ENCODE peak calls at places on chromosomes 3 and 15, in five cellular contexts. One of them, this sample, is unnamed.

GRCh38 chr3:120198305-120198878 is 86.6 kb downstream of the GPR156 start:
- DNase-seq in left ventricle myocardium inferior: no peak
- DNase-seq in uterus: no peak
- DNase-seq in heart left ventricle: no peak
- DNase-seq in body of pancreas: no peak
- DNase-seq in this sample: peak

GRCh38 chr3:169662215-169663070 is 1.1 kb downstream of the MECOM start:
- DNase-seq in left ventricle myocardium inferior: peak
- DNase-seq in uterus: peak
- DNase-seq in heart left ventricle: peak
- DNase-seq in body of pancreas: peak
- DNase-seq in this sample: peak

GRCh38 chr3:81871358-81872152 is 110.1 kb upstream of the GBE1 start:
- DNase-seq in left ventricle myocardium inferior: no peak
- DNase-seq in uterus: no peak
- DNase-seq in heart left ventricle: no peak
- DNase-seq in body of pancreas: no peak
- DNase-seq in this sample: no peak

GRCh38 chr3:176789281-176789705 is 408.0 kb downstream of the TBL1XR1 start:
- DNase-seq in left ventricle myocardium inferior: no peak
- DNase-seq in uterus: no peak
- DNase-seq in heart left ventricle: no peak
- DNase-seq in body of pancreas: no peak
- DNase-seq in this sample: no peak

GRCh38 chr15:82093774-82094211 is 48.0 kb upstream of the MEX3B start:
- DNase-seq in left ventricle myocardium inferior: no peak
- DNase-seq in uterus: no peak
- DNase-seq in heart left ventricle: no peak
- DNase-seq in body of pancreas: no peak
- DNase-seq in this sample: no peak

GRCh38 chr15:65414841-65415621 is 7.7 kb downstream of the IGDCC4 start:
- DNase-seq in left ventricle myocardium inferior: peak
- DNase-seq in uterus: peak
- DNase-seq in heart left ventricle: no peak
- DNase-seq in body of pancreas: peak
- DNase-seq in this sample: no peak

GRCh38 chr3:27171113-27171512 is 198.1 kb downstream of the NEK10 start:
- DNase-seq in left ventricle myocardium inferior: no peak
- DNase-seq in uterus: no peak
- DNase-seq in heart left ventricle: no peak
- DNase-seq in body of pancreas: no peak
- DNase-seq in this sample: no peak

GRCh38 chr3:22729981-22730380 is 473.1 kb upstream of the UBE2E2 start:
- DNase-seq in left ventricle myocardium inferior: no peak
- DNase-seq in uterus: no peak
- DNase-seq in heart left ventricle: no peak
- DNase-seq in body of pancreas: no peak
- DNase-seq in this sample: peak

GRCh38 chr3:60469481-60469880 is 781.8 kb downstream of the FHIT start:
- DNase-seq in left ventricle myocardium inferior: no peak
- DNase-seq in uterus: no peak
- DNase-seq in heart left ventricle: no peak
- DNase-seq in body of pancreas: no peak
- DNase-seq in this sample: no peak

GRCh38 chr15:77864211-77865105 is 213.1 kb downstream of the TBC1D2B start:
- DNase-seq in left ventricle myocardium inferior: no peak
- DNase-seq in uterus: peak
- DNase-seq in heart left ventricle: no peak
- DNase-seq in body of pancreas: peak
- DNase-seq in this sample: no peak

GRCh38 chr3:32420138-32420981 is 28.7 kb downstream of the CMTM7 start:
- DNase-seq in left ventricle myocardium inferior: no peak
- DNase-seq in uterus: no peak
- DNase-seq in heart left ventricle: no peak
- DNase-seq in body of pancreas: peak
- DNase-seq in this sample: peak

GRCh38 chr3:88828466-88828865 is 279.0 kb upstream of the EPHA3 start:
- DNase-seq in left ventricle myocardium inferior: no peak
- DNase-seq in uterus: no peak
- DNase-seq in heart left ventricle: no peak
- DNase-seq in body of pancreas: no peak
- DNase-seq in this sample: no peak

GRCh38 chr3:23146163-23146562 is 57.0 kb upstream of the UBE2E2 start:
- DNase-seq in left ventricle myocardium inferior: no peak
- DNase-seq in uterus: no peak
- DNase-seq in heart left ventricle: no peak
- DNase-seq in body of pancreas: no peak
- DNase-seq in this sample: no peak

GRCh38 chr3:184015381-184016019 is 2.2 kb downstream of the ABCC5 start:
- DNase-seq in left ventricle myocardium inferior: no peak
- DNase-seq in uterus: no peak
- DNase-seq in heart left ventricle: peak
- DNase-seq in body of pancreas: no peak
- DNase-seq in this sample: no peak

GRCh38 chr3:110178965-110179364 is 841.6 kb upstream of the DPPA4 start:
- DNase-seq in left ventricle myocardium inferior: no peak
- DNase-seq in uterus: no peak
- DNase-seq in heart left ventricle: no peak
- DNase-seq in body of pancreas: no peak
- DNase-seq in this sample: no peak

GRCh38 chr3:170585937-170586310 is at the start of gene SLC7A14:
- DNase-seq in left ventricle myocardium inferior: no peak
- DNase-seq in uterus: no peak
- DNase-seq in heart left ventricle: no peak
- DNase-seq in body of pancreas: no peak
- DNase-seq in this sample: no peak

GRCh38 chr15:47987908-47988532 is 132.8 kb upstream of the SLC24A5 start:
- DNase-seq in left ventricle myocardium inferior: no peak
- DNase-seq in uterus: no peak
- DNase-seq in heart left ventricle: no peak
- DNase-seq in body of pancreas: peak
- DNase-seq in this sample: peak

GRCh38 chr3:50577348-50577747 is 8.0 kb downstream of the HEMK1 start:
- DNase-seq in left ventricle myocardium inferior: no peak
- DNase-seq in uterus: no peak
- DNase-seq in heart left ventricle: no peak
- DNase-seq in body of pancreas: no peak
- DNase-seq in this sample: no peak

GRCh38 chr3:125154110-125154509 is 58.4 kb downstream of the SLC12A8 start:
- DNase-seq in left ventricle myocardium inferior: no peak
- DNase-seq in uterus: no peak
- DNase-seq in heart left ventricle: no peak
- DNase-seq in body of pancreas: no peak
- DNase-seq in this sample: no peak
- TF ChIP-seq CTCF in left ventricle myocardium inferior: no peak
- TF ChIP-seq CTCF in uterus: no peak
- TF ChIP-seq CTCF in heart left ventricle: no peak
- TF ChIP-seq CTCF in body of pancreas: no peak
- TF ChIP-seq CTCF in this sample: no peak

DNA sequence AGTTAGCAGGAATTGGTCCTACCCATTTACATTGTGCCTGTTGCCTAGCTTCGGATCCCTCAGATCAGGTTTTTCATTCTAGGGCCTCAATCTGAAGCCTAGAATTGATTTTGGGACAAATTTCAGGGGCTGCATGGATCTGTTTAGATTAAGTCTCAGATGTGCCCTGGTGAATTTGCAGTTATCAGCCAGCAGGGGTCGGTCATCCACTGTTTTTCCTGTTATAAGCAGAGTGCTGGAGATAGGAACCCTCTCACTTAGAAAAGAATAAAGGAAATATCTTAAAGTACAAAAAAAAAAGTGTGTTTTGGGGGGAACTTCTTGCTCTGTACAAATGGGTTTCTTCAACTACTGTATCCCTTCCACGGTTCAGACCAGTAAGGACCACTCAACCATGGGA is 212.5 kb downstream of the BCHE start:
- DNase-seq in left ventricle myocardium inferior: no peak
- DNase-seq in uterus: no peak
- DNase-seq in heart left ventricle: no peak
- DNase-seq in body of pancreas: no peak
- DNase-seq in this sample: no peak
- TF ChIP-seq CTCF in left ventricle myocardium inferior: no peak
- TF ChIP-seq CTCF in uterus: no peak
- TF ChIP-seq CTCF in heart left ventricle: no peak
- TF ChIP-seq CTCF in body of pancreas: no peak
- TF ChIP-seq CTCF in this sample: peak

GRCh38 chr15:67823371-67824156 is 1.7 kb upstream of the SKOR1 start:
- DNase-seq in left ventricle myocardium inferior: no peak
- DNase-seq in uterus: no peak
- DNase-seq in heart left ventricle: peak
- DNase-seq in body of pancreas: no peak
- DNase-seq in this sample: no peak

GRCh38 chr15:67822537-67823370 is 2.6 kb upstream of the SKOR1 start:
- DNase-seq in left ventricle myocardium inferior: no peak
- DNase-seq in uterus: no peak
- DNase-seq in heart left ventricle: peak
- DNase-seq in body of pancreas: no peak
- DNase-seq in this sample: no peak

GRCh38 chr15:67820147-67820991 is 4.9 kb upstream of the SKOR1 start:
- DNase-seq in left ventricle myocardium inferior: no peak
- DNase-seq in uterus: no peak
- DNase-seq in heart left ventricle: no peak
- DNase-seq in body of pancreas: no peak
- DNase-seq in this sample: no peak

GRCh38 chr15:67820992-67821783 is 4.1 kb upstream of the SKOR1 start:
- DNase-seq in left ventricle myocardium inferior: peak
- DNase-seq in uterus: peak
- DNase-seq in heart left ventricle: peak
- DNase-seq in body of pancreas: peak
- DNase-seq in this sample: no peak

DNA sequence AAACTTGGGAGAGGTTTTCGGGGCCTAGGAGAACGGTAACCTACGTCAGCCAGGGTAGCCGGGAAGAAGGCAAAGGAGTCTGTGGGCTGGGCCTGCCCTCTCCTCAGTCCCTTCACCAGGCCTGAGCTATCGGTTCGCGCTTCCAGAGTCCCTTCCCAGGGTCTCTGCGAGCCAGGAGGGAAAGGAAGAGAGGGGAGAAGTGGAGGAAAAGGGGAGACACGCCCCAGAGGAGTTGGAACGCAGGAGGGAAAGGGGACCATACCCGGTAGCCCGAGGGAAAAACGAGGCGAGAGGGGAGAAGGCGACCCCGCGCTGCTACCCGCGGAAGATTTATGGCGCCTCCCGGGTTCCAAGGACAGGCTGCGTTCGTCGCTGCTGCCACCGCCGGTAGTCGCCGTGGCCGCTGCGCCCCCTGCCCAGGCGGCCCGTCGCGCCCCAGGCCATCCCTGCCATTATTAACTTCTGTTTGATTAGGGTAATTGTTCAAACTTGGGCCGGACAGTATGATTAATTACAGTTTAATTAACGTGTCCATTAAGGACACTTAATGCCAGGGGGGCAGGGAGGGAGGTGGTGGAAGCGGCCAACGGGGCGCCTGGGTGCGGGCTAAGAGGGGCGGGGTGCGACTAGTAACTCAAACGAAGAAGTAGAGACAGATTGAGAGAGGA is 3.4 kb upstream of the SKOR1 start:
- DNase-seq in left ventricle myocardium inferior: no peak
- DNase-seq in uterus: no peak
- DNase-seq in heart left ventricle: peak
- DNase-seq in body of pancreas: no peak
- DNase-seq in this sample: no peak
- TF ChIP-seq CTCF in left ventricle myocardium inferior: no peak
- TF ChIP-seq CTCF in uterus: no peak
- TF ChIP-seq CTCF in heart left ventricle: no peak
- TF ChIP-seq CTCF in body of pancreas: no peak
- TF ChIP-seq CTCF in this sample: no peak

GRCh38 chr15:95850837-95851236 is 479.7 kb upstream of the NR2F2 start:
- DNase-seq in left ventricle myocardium inferior: no peak
- DNase-seq in uterus: no peak
- DNase-seq in heart left ventricle: no peak
- DNase-seq in body of pancreas: no peak
- DNase-seq in this sample: no peak
- TF ChIP-seq CTCF in left ventricle myocardium inferior: no peak
- TF ChIP-seq CTCF in uterus: no peak
- TF ChIP-seq CTCF in heart left ventricle: no peak
- TF ChIP-seq CTCF in body of pancreas: no peak
- TF ChIP-seq CTCF in this sample: no peak

GRCh38 chr3:126213376-126214044 is 33.1 kb upstream of the ALDH1L1 start:
- DNase-seq in left ventricle myocardium inferior: no peak
- DNase-seq in uterus: peak
- DNase-seq in heart left ventricle: no peak
- DNase-seq in body of pancreas: no peak
- DNase-seq in this sample: no peak

GRCh38 chr3:126212250-126212628 is 31.9 kb upstream of the ALDH1L1 start:
- DNase-seq in left ventricle myocardium inferior: no peak
- DNase-seq in uterus: no peak
- DNase-seq in heart left ventricle: no peak
- DNase-seq in body of pancreas: no peak
- DNase-seq in this sample: no peak

GRCh38 chr3:126211569-126211968 is 31.2 kb upstream of the ALDH1L1 start:
- DNase-seq in left ventricle myocardium inferior: no peak
- DNase-seq in uterus: no peak
- DNase-seq in heart left ventricle: no peak
- DNase-seq in body of pancreas: no peak
- DNase-seq in this sample: peak

GRCh38 chr3:126209741-126210140 is 29.4 kb upstream of the ALDH1L1 start:
- DNase-seq in left ventricle myocardium inferior: no peak
- DNase-seq in uterus: no peak
- DNase-seq in heart left ventricle: no peak
- DNase-seq in body of pancreas: no peak
- DNase-seq in this sample: no peak

DNA sequence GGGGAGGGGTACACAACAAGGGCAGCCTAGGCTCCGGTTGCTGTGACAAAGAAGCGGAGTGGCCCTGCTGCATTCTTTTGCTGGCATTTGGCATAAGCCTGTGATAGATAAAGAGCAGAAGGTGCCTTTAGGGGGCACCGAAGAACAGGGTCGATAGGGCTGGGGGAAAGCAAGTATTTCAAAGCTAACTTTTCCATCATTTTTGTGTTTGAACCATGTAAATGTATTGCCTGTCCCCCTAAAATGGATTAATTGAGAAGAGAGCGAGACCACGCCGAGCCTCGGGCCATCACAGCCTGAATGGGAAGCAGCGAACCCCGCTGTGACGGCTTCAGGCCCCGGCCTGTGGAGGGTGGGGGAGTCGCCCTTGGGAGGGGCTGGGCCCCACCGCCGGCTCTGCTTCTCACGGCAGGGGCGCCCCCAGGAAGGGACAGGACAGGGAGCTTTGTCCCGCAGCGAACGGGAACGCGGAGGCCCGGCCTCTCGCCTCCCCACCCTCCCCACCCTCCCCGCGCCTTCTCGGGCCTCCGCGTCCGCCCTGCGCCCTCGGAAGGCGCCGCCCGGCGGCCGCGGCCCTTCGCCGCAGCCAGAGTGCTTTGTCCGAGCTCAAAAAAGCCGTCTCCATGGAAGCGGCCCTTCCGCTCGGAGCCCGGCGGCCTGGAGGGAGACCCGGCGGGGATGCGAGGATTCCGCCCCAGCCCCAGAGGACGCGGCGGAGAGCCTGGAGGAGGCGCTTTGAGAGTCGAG is 32.4 kb upstream of the ALDH1L1 start:
- DNase-seq in left ventricle myocardium inferior: peak
- DNase-seq in uterus: peak
- DNase-seq in heart left ventricle: peak
- DNase-seq in body of pancreas: peak
- DNase-seq in this sample: peak
- TF ChIP-seq CTCF in left ventricle myocardium inferior: peak
- TF ChIP-seq CTCF in uterus: peak
- TF ChIP-seq CTCF in heart left ventricle: peak
- TF ChIP-seq CTCF in body of pancreas: peak
- TF ChIP-seq CTCF in this sample: peak

This sample was measured in Calu3.